ENCODE peak calls at places on chromosomes 6 and 20, in six cellular contexts. E is Calu3; U is NCI-H446; K is sigmoid colon; J is CD8-positive, alpha-beta T cell; G is NCI-H2029. I is an unnamed sample.

GRCh38 chr20:31841928-31842327 is 3.5 kb downstream of the FOXS1 start:
- DNase-seq in E (peak; percentile 77), U (no peak), K (peak; percentile 60), J (no peak), G (no peak), I (no peak)

GRCh38 chr6:168021581-168021980 is 24.1 kb downstream of the KIF25 start:
- DNase-seq in E (no peak), U (no peak), K (no peak), J (no peak), G (no peak), I (no peak)

GRCh38 chr20:62765432-62766070 is 30.7 kb upstream of the MRGBP start:
- DNase-seq in E (no peak), U (no peak), K (no peak), J (no peak), G (no peak), I (no peak)

GRCh38 chr20:32674362-32674789 is 635 bp upstream of the C20orf203 start:
- DNase-seq in E (peak; percentile 83), U (peak; percentile 49), K (no peak), J (peak; percentile 77), G (peak; percentile 49), I (peak; percentile 90)

GRCh38 chr6:134826889-134827737 is 122.8 kb downstream of the ALDH8A1 start:
- DNase-seq in E (no peak), U (peak; percentile 67), K (peak; percentile 89), J (no peak), G (no peak), I (no peak)

GRCh38 chr6:126530777-126531176 is 190.9 kb downstream of the CENPW start:
- DNase-seq in E (no peak), U (no peak), K (no peak), J (no peak), G (no peak), I (no peak)

GRCh38 chr6:4693158-4693557 is 83.0 kb upstream of the CDYL start:
- DNase-seq in E (no peak), U (peak; percentile 38), K (no peak), J (no peak), G (peak; percentile 81), I (no peak)

GRCh38 chr6:46263709-46264091 is 92.9 kb upstream of the ENPP5 start:
- DNase-seq in E (no peak), U (no peak), K (no peak), J (no peak), G (no peak), I (no peak)

GRCh38 chr6:169045486-169045885 is 208.2 kb downstream of the THBS2 start:
- DNase-seq in E (no peak), U (no peak), K (no peak), J (no peak), G (peak; percentile 95), I (no peak)

GRCh38 chr20:62776692-62777527 is 19.4 kb upstream of the MRGBP start:
- DNase-seq in E (peak; percentile 49), U (no peak), K (no peak), J (peak; percentile 79), G (no peak), I (no peak)

GRCh38 chr6:24702720-24703282 is 16.2 kb downstream of the C6orf62 start:
- DNase-seq in E (no peak), U (no peak), K (no peak), J (no peak), G (no peak), I (no peak)

GRCh38 chr6:92623441-92623840 is 795.9 kb downstream of the EPHA7 start:
- DNase-seq in E (no peak), U (no peak), K (no peak), J (no peak), G (no peak), I (no peak)

GRCh38 chr6:106749611-106750010 is 120.2 kb downstream of the QRSL1 start:
- DNase-seq in E (no peak), U (no peak), K (no peak), J (no peak), G (peak; percentile 46), I (no peak)

GRCh38 chr20:18988701-18989100 is 175.1 kb downstream of the SCP2D1 start:
- DNase-seq in E (no peak), U (no peak), K (no peak), J (no peak), G (no peak), I (no peak)

GRCh38 chr6:121826156-121826810 is 390.8 kb downstream of the GJA1 start:
- DNase-seq in E (no peak), U (no peak), K (no peak), J (no peak), G (no peak), I (no peak)

GRCh38 chr6:20403766-20404640 is 2.3 kb downstream of the E2F3 start:
- DNase-seq in E (peak; percentile 39), U (peak; percentile 73), K (no peak), J (peak; percentile 55), G (no peak), I (peak; percentile 28)

GRCh38 chr6:143755301-143755744 is 77.6 kb downstream of the PHACTR2 start:
- DNase-seq in E (no peak), U (no peak), K (no peak), J (no peak), G (no peak), I (no peak)

GRCh38 chr6:133388731-133389130 is 147.6 kb downstream of the EYA4 start:
- DNase-seq in E (no peak), U (no peak), K (no peak), J (no peak), G (no peak), I (no peak)

GRCh38 chr20:34773726-34774125 is 51.7 kb downstream of the NCOA6 start:
- DNase-seq in E (no peak), U (no peak), K (no peak), J (no peak), G (no peak), I (no peak)

GRCh38 chr20:11174861-11175260 is 501.1 kb upstream of the JAG1 start:
- DNase-seq in E (no peak), U (no peak), K (no peak), J (no peak), G (no peak), I (no peak)

GRCh38 chr6:28738396-28738765 is 185.4 kb downstream of the TRIM27 start:
- DNase-seq in E (no peak), U (no peak), K (no peak), J (no peak), G (no peak), I (no peak)

GRCh38 chr6:18371010-18371409 is 16.1 kb upstream of the RNF144B start:
- DNase-seq in E (no peak), U (no peak), K (no peak), J (no peak), G (no peak), I (no peak)

GRCh38 chr6:87697581-87698552 is 4.2 kb downstream of the AKIRIN2 start:
- DNase-seq in E (no peak), U (peak; percentile 72), K (no peak), J (no peak), G (no peak), I (no peak)

GRCh38 chr6:158150701-158151100 is 17.4 kb downstream of the SERAC1 start:
- DNase-seq in E (no peak), U (no peak), K (no peak), J (no peak), G (no peak), I (no peak)

GRCh38 chr6:41286544-41287346 is at the start of gene TREM1:
- DNase-seq in E (peak; percentile 30), U (no peak), K (peak; percentile 68), J (no peak), G (no peak), I (no peak)

GRCh38 chr20:44730441-44730840 is 15.2 kb upstream of the KCNK15 start:
- DNase-seq in E (peak; percentile 76), U (peak; percentile 76), K (no peak), J (no peak), G (no peak), I (no peak)

GRCh38 chr20:60192351-60192750 is 234.1 kb downstream of the CDH26 start:
- DNase-seq in E (no peak), U (no peak), K (no peak), J (no peak), G (no peak), I (no peak)

GRCh38 chr20:32619586-32619985 is 34.5 kb upstream of the NOL4L start:
- DNase-seq in E (no peak), U (no peak), K (no peak), J (no peak), G (no peak), I (no peak)